ENCODE peak calls at places on chromosomes 4 and X, in eight cellular contexts. R is endodermal cell; Y is neural progenitor cell; F is psoas muscle; P is substantia nigra; U is suprapubic skin; Z is tibial artery; G is CD4-positive, alpha-beta memory T cell. N is an unnamed sample.

GRCh38 chr4:56388311-56388710 is 1.0 kb upstream of the AASDH start:
- DNase-seq in F (no peak), Y (no peak), P (no peak), G (no peak), U (no peak), Z (no peak), R (no peak), N (no peak)

GRCh38 chr4:8182858-8183725 is 16.0 kb upstream of the SH3TC1 start:
- DNase-seq in G (no peak), R (no peak), U (no peak), P (no peak), Y (no peak), Z (no peak), F (peak), N (no peak)

GRCh38 chrX:25853002-25853479 is 285.1 kb upstream of the MAGEB18 start:
- DNase-seq in Z (no peak), R (no peak), U (no peak), F (no peak), P (no peak), Y (no peak), G (no peak), N (no peak)

GRCh38 chr4:85909851-85910250 is 434.9 kb downstream of the ARHGAP24 start:
- DNase-seq in F (peak), P (no peak), G (no peak), R (no peak), Y (no peak), U (no peak), Z (no peak), N (no peak)

GRCh38 chrX:38999967-39000745 is 198.9 kb downstream of the MID1IP1 start:
- DNase-seq in F (no peak), P (no peak), Z (no peak), U (no peak), R (no peak), Y (no peak), G (no peak), N (no peak)

GRCh38 chr4:173777921-173778320 is 247.9 kb upstream of the HAND2 start:
- DNase-seq in Z (no peak), R (peak), U (no peak), F (no peak), G (no peak), P (no peak), Y (peak), N (no peak)

GRCh38 chr4:7104366-7105031 is 36.6 kb upstream of the GRPEL1 start:
- DNase-seq in F (no peak), U (no peak), P (no peak), Y (no peak), Z (peak), R (peak), G (no peak), N (no peak)

GRCh38 chr4:24856586-24856985 is 56.3 kb downstream of the CCDC149 start:
- DNase-seq in G (no peak), R (peak), U (no peak), P (no peak), Z (peak), F (no peak), Y (peak), N (no peak)

GRCh38 chr4:145808021-145808650 is 128.2 kb downstream of the C4orf51 start:
- DNase-seq in Z (no peak), G (no peak), F (no peak), R (peak), U (no peak), Y (no peak), P (no peak), N (no peak)

GRCh38 chr4:8457646-8458045 is 17.1 kb downstream of the TRMT44 start:
- DNase-seq in G (no peak), Z (no peak), Y (no peak), U (no peak), R (no peak), P (no peak), F (no peak), N (no peak)

GRCh38 chr4:73127839-73128448 is 58.4 kb upstream of the COX18 start:
- DNase-seq in U (no peak), P (peak), R (peak), Y (peak), F (no peak), Z (no peak), G (peak), N (no peak)

GRCh38 chrX:15204130-15204751 is 65.6 kb downstream of the ASB9 start:
- DNase-seq in R (no peak), U (no peak), P (no peak), F (no peak), Z (no peak), G (no peak), Y (no peak), N (no peak)

GRCh38 chr4:89196745-89197144 is 85.4 kb downstream of the TIGD2 start:
- DNase-seq in U (no peak), G (no peak), F (no peak), Z (no peak), R (no peak), Y (no peak), P (no peak), N (no peak)

GRCh38 chr4:119735136-119735770 is 106.6 kb upstream of the PDE5A start:
- DNase-seq in G (no peak), U (no peak), Z (no peak), P (no peak), R (no peak), Y (no peak), F (no peak), N (no peak)

GRCh38 chrX:55119271-55119670 is 30.5 kb downstream of the PAGE2 start:
- DNase-seq in Y (no peak), R (no peak), Z (no peak), P (no peak), F (no peak), U (no peak), G (no peak), N (no peak)

GRCh38 chr4:40150932-40151331 is 45.9 kb upstream of the RHOH start:
- DNase-seq in Y (no peak), Z (no peak), F (no peak), U (no peak), R (no peak), P (no peak), G (no peak), N (no peak)

GRCh38 chr4:98193459-98194105 is 50.3 kb upstream of the STPG2 start:
- DNase-seq in Y (no peak), Z (no peak), U (no peak), R (no peak), P (no peak), F (no peak), G (no peak), N (no peak)

GRCh38 chr4:184408711-184409081 is 65.7 kb downstream of the IRF2 start:
- DNase-seq in R (no peak), Z (peak), G (no peak), Y (no peak), F (no peak), P (no peak), U (no peak), N (no peak)

GRCh38 chrX:11953615-11954014 is 184.7 kb upstream of the FRMPD4 start:
- DNase-seq in F (no peak), G (no peak), R (no peak), U (no peak), P (no peak), Y (peak), Z (no peak), N (no peak)

GRCh38 chr4:123826896-123827295 is 430.3 kb downstream of the SPRY1 start:
- DNase-seq in P (no peak), G (no peak), Z (no peak), Y (no peak), R (no peak), U (no peak), F (peak), N (no peak)

GRCh38 chr4:22573198-22573597 is 57.3 kb upstream of the ADGRA3 start:
- DNase-seq in Z (peak), R (no peak), Y (no peak), U (no peak), G (no peak), F (peak), P (peak), N (no peak)

GRCh38 chrX:39472161-39472560 is 625.6 kb downstream of the BCOR start:
- DNase-seq in F (no peak), U (no peak), G (no peak), Z (no peak), Y (no peak), P (no peak), R (no peak), N (no peak)

GRCh38 chr4:138663883-138664282 is 351.7 kb upstream of the NOCT start:
- DNase-seq in U (no peak), F (no peak), Z (no peak), R (no peak), G (no peak), P (no peak), Y (no peak), N (no peak)

GRCh38 chr4:113292371-113293042 is 243.1 kb downstream of the ANK2 start:
- DNase-seq in G (no peak), U (no peak), R (peak), Z (peak), F (peak), P (peak), Y (peak), N (no peak)

GRCh38 chr4:147786031-147786430 is 54.1 kb downstream of the ARHGAP10 start:
- DNase-seq in F (no peak), R (no peak), Z (no peak), U (no peak), Y (no peak), P (no peak), G (no peak), N (no peak)

GRCh38 chr4:160038560-160038959 is 935.7 kb downstream of the RAPGEF2 start:
- DNase-seq in F (no peak), R (no peak), Z (no peak), U (no peak), Y (no peak), G (no peak), P (no peak), N (no peak)

GRCh38 chrX:135421537-135421931 is 210 bp upstream of the SMIM10L2A start:
- DNase-seq in Y (peak), R (peak), Z (peak), P (peak), F (peak), U (peak), G (peak), N (peak)

GRCh38 chr4:168765726-168766125 is 244.3 kb downstream of the CBR4 start:
- DNase-seq in G (no peak), F (peak), R (no peak), Z (peak), Y (no peak), U (no peak), P (no peak), N (no peak)

GRCh38 chr4:830776-831482 is 5.0 kb upstream of the CPLX1 start:
- DNase-seq in Z (peak), P (no peak), G (no peak), Y (no peak), F (no peak), R (peak), U (peak), N (no peak)

GRCh38 chrX:100098660-100099375 is 311.3 kb downstream of the PCDH19 start:
- DNase-seq in U (no peak), Z (no peak), R (no peak), P (no peak), Y (no peak), G (no peak), F (no peak), N (no peak)

GRCh38 chr4:14857475-14857874 is 144.8 kb upstream of the CPEB2 start:
- DNase-seq in P (no peak), R (no peak), U (no peak), G (no peak), F (no peak), Z (no peak), Y (no peak), N (no peak)

GRCh38 chr4:107922486-107923473 is 8.6 kb upstream of the CYP2U1 start:
- DNase-seq in Z (no peak), F (no peak), U (no peak), G (no peak), Y (no peak), R (no peak), P (no peak), N (no peak)

GRCh38 chr4:186932631-186933150 is 209.0 kb upstream of the FAT1 start:
- DNase-seq in G (no peak), Y (no peak), P (no peak), Z (no peak), R (no peak), F (no peak), U (no peak), N (no peak)

GRCh38 chr4:88709989-88710388 is 12.4 kb upstream of the NAP1L5 start:
- DNase-seq in F (no peak), U (no peak), P (no peak), Z (no peak), Y (no peak), G (no peak), R (no peak), N (no peak)

GRCh38 chrX:123731987-123732678 is 719 bp downstream of the THOC2 start:
- DNase-seq in P (peak), G (no peak), F (peak), Y (peak), U (no peak), Z (peak), R (peak), N (no peak)

GRCh38 chr4:2811830-2812599 is 19.1 kb downstream of the SH3BP2 start:
- DNase-seq in G (peak), R (peak), F (peak), P (peak), U (peak), Z (peak), Y (peak), N (peak)
- H3K27ac ChIP-seq in G (peak), R (no peak), F (peak), P (peak), U (peak), Z (no peak), Y (no peak), N (peak)

GRCh38 chr4:155799106-155799793 is 40.4 kb downstream of the GUCY1B1 start:
- DNase-seq in P (no peak), U (no peak), F (no peak), Y (no peak), G (no peak), Z (no peak), R (no peak), N (no peak)

GRCh38 chr4:155805016-155805415 is 46.2 kb downstream of the GUCY1B1 start:
- DNase-seq in Z (no peak), F (no peak), U (no peak), P (no peak), G (no peak), R (no peak), Y (no peak), N (no peak)

GRCh38 chr4:155802573-155802972 is 43.8 kb downstream of the GUCY1B1 start:
- DNase-seq in F (no peak), R (no peak), Y (no peak), Z (no peak), P (no peak), G (no peak), U (no peak), N (no peak)

GRCh38 chr4:155799794-155800123 is 40.9 kb downstream of the GUCY1B1 start:
- DNase-seq in R (no peak), Y (no peak), Z (no peak), P (no peak), U (no peak), F (no peak), G (no peak), N (no peak)

DNA sequence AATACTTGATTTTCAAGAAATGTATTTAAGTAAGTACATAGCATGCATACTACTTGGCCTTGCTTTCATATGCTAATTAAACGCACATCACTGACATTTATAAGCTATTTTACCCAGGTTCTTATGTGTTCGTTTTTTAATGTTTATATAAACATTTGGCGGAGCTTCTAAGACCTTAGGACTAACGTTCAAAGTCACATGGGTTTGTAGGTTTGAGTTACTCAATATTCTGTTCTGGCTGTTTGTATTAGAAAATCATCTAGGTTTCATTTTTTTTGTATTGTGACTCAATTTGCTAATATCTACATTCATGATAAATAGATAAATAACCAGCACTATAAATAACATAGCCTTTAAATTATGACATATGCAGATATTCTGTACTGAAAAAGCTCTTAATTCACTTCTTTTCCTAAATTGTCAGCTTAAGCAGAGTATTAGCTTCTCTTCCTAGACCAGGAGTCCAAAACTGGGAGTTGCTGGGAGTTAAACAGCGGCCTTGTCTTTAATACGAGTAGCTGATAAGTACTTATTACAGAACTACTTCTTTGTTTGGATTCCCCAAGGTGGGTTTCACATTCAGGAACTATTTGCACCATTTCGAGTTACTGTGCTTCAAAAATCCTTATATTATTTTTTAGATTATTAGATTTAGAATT is 42.0 kb downstream of the GUCY1B1 start:
- DNase-seq in R (no peak), Z (no peak), G (no peak), P (no peak), Y (no peak), F (no peak), U (no peak), N (no peak)
- H3K27ac ChIP-seq in R (no peak), Z (no peak), G (no peak), P (no peak), Y (no peak), F (no peak), U (no peak), N (no peak)

GRCh38 chr4:21032246-21032645 is 332.0 kb downstream of the PACRGL start:
- DNase-seq in P (no peak), Y (no peak), G (no peak), Z (no peak), F (no peak), R (no peak), U (no peak), N (no peak)
- H3K27ac ChIP-seq in P (no peak), Y (no peak), G (no peak), Z (no peak), F (no peak), R (no peak), U (no peak), N (no peak)

GRCh38 chr4:26322349-26322748 is 1.5 kb downstream of the RBPJ start:
- DNase-seq in R (no peak), F (no peak), Z (no peak), U (no peak), G (no peak), Y (no peak), P (no peak), N (no peak)
- H3K27ac ChIP-seq in R (peak), F (no peak), Z (no peak), U (no peak), G (peak), Y (no peak), P (no peak), N (peak)

GRCh38 chrX:27381419-27381818 is 81.7 kb downstream of the PPP4R3C start:
- DNase-seq in G (no peak), Z (no peak), F (no peak), Y (no peak), R (no peak), P (no peak), U (no peak), N (no peak)

DNA sequence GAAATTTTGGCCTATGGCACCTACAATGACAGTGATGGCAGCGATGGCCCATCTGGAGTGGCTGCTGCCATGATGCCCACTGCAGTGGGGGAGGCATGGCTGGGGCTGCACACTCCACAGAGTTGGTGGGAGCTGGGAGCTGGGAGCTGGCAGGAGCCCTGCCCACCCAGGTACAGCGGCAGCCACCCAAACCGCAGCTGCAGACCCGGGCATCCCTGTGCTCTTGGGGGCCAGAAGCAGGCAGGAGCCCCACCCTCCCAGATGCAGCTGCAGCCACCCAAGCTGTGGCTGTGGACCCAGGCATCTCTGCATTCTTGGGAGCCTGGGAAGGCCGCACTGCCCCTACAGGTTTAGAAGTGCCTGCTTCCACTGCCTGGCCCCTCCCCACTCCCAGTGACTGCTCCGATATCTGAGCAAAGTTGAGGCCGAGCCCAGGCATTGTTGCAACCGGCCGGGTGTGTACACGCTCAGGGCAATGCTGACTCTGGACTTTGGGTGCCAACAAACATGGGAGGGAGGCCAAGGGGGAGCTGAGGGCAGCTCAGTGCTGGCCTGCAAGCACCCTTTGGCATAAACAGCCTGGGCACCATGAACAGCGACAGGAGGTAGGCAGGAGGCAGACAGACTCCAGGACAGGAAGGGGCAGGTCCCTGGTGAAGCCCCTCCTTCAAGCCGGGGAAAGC is 82.8 kb downstream of the PPP4R3C start:
- DNase-seq in R (peak), Z (no peak), U (no peak), F (no peak), Y (no peak), P (no peak), G (no peak), N (no peak)
- H3K27ac ChIP-seq in R (no peak), Z (no peak), U (no peak), F (no peak), Y (no peak), P (no peak), G (no peak), N (no peak)